ENCODE peak calls at places on chromosomes 7 and 10, in seven cellular contexts. R is tibial nerve, I is IMR-90, J is OCI-LY7, V is psoas muscle, X is H9, L is sigmoid colon. F is an unnamed sample.

GRCh38 chr7:24700446-24701044 is 56.7 kb downstream of the GSDME start:
- DNase-seq in X (no peak), I (peak; percentile 38), V (no peak), R (no peak), L (no peak), J (no peak), F (no peak)

GRCh38 chr10:34553753-34554152 is 261.3 kb downstream of the PARD3 start:
- DNase-seq in L (no peak), R (no peak), X (no peak), J (no peak), V (no peak), I (no peak), F (no peak)

GRCh38 chr10:101506829-101507228 is 81.2 kb downstream of the POLL start:
- DNase-seq in V (no peak), R (no peak), J (no peak), L (no peak), X (no peak), I (no peak), F (no peak)

GRCh38 chr7:85719981-85720963 is 533.4 kb upstream of the SEMA3D start:
- DNase-seq in I (peak; percentile 43), X (no peak), V (no peak), J (no peak), R (no peak), L (no peak), F (no peak)

GRCh38 chr7:231030-231857 is 38.9 kb downstream of the FAM20C start:
- DNase-seq in L (peak; percentile 73), X (peak; percentile 47), V (no peak), R (no peak), I (no peak), J (no peak), F (no peak)

GRCh38 chr7:48299580-48300169 is 128.4 kb downstream of the ABCA13 start:
- DNase-seq in J (peak; percentile 62), R (peak; percentile 80), L (no peak), V (no peak), X (peak; percentile 57), I (peak; percentile 80), F (peak; percentile 47)

GRCh38 chr7:5117095-5117970 is 71.7 kb downstream of the RBAK start:
- DNase-seq in X (peak; percentile 30), L (no peak), I (no peak), R (no peak), V (no peak), J (no peak), F (no peak)

GRCh38 chr7:99762680-99763327 is 21.2 kb downstream of the CYP3A4 start:
- DNase-seq in L (no peak), X (no peak), R (peak; percentile 20), V (peak; percentile 87), J (no peak), I (peak; percentile 70), F (no peak)

GRCh38 chr7:148286150-148286549 is 304.4 kb upstream of the C7orf33 start:
- DNase-seq in V (no peak), R (no peak), X (no peak), I (no peak), L (no peak), J (peak; percentile 21), F (no peak)

GRCh38 chr10:18254086-18254485 is 113.9 kb downstream of the CACNB2 start:
- DNase-seq in R (no peak), I (peak; percentile 53), J (no peak), V (no peak), L (no peak), X (no peak), F (no peak)

GRCh38 chr10:2121315-2121714 is 384.0 kb upstream of the ADARB2 start:
- DNase-seq in L (no peak), J (no peak), X (no peak), R (no peak), V (no peak), I (no peak), F (no peak)

GRCh38 chr10:111429288-111430028 is 352.6 kb downstream of the ADRA2A start:
- DNase-seq in R (peak; percentile 14), J (no peak), L (no peak), V (no peak), I (no peak), X (no peak), F (no peak)

GRCh38 chr7:52863667-52864066 is 171.8 kb upstream of the POM121L12 start:
- DNase-seq in I (no peak), R (no peak), L (no peak), X (no peak), V (no peak), J (no peak), F (no peak)

GRCh38 chr10:124083740-124084397 is 9.5 kb downstream of the CHST15 start:
- DNase-seq in X (no peak), J (no peak), I (no peak), R (no peak), L (no peak), V (no peak), F (no peak)

GRCh38 chr7:30028749-30029635 is 780 bp downstream of the PLEKHA8 start:
- DNase-seq in J (peak; percentile 70), X (peak; percentile 71), I (peak; percentile 19), V (peak; percentile 75), R (peak; percentile 32), L (peak; percentile 69), F (peak; percentile 52)

GRCh38 chr7:926061-927030 is 28.1 kb downstream of the ADAP1 start:
- DNase-seq in L (peak; percentile 64), R (no peak), V (peak; percentile 48), J (no peak), I (no peak), X (no peak), F (no peak)

GRCh38 chr10:61750943-61751471 is 88.3 kb downstream of the CABCOCO1 start:
- DNase-seq in I (peak; percentile 69), J (peak; percentile 81), L (no peak), R (peak; percentile 49), V (peak; percentile 58), X (peak; percentile 79), F (peak; percentile 73)

GRCh38 chr10:47402681-47403301 is 18.7 kb upstream of the ZNF488 start:
- DNase-seq in I (peak; percentile 88), V (peak; percentile 75), R (peak; percentile 56), L (peak; percentile 82), X (peak; percentile 84), J (no peak), F (peak; percentile 50)

GRCh38 chr10:31083765-31084184 is 52.1 kb upstream of the ZNF438 start:
- DNase-seq in J (peak; percentile 15), V (no peak), X (peak; percentile 64), L (no peak), I (peak; percentile 39), R (peak; percentile 46), F (peak; percentile 54)

GRCh38 chr10:126226205-126226604 is 162.1 kb downstream of the ADAM12 start:
- DNase-seq in R (no peak), J (no peak), L (no peak), I (no peak), X (no peak), V (no peak), F (no peak)

GRCh38 chr10:126226988-126227761 is 161.1 kb downstream of the ADAM12 start:
- DNase-seq in L (no peak), I (no peak), J (no peak), V (no peak), X (no peak), R (no peak), F (no peak)

GRCh38 chr10:126223512-126224067 is 164.7 kb downstream of the ADAM12 start:
- DNase-seq in J (no peak), L (no peak), I (no peak), V (no peak), R (no peak), X (no peak), F (no peak)

GRCh38 chr10:126224967-126225671 is 163.2 kb downstream of the ADAM12 start:
- DNase-seq in I (no peak), X (no peak), V (no peak), R (no peak), L (no peak), J (no peak), F (no peak)

GRCh38 chr10:126225672-126226007 is 162.6 kb downstream of the ADAM12 start:
- DNase-seq in R (no peak), L (no peak), X (no peak), I (no peak), J (no peak), V (no peak), F (no peak)
- H3K4me1 ChIP-seq in R (no peaks in the 10 kb centered on the region), L (no peaks in the 10 kb centered on the region), X (peaks cover 2% of the 10 kb centered on the region), I (peaks cover 8% of the 10 kb centered on the region), J (no peaks in the 10 kb centered on the region), V (no peaks in the 10 kb centered on the region), F (no peaks in the 10 kb centered on the region)

GRCh38 chr7:157643525-157643970 is 306.7 kb downstream of the DNAJB6 start:
- DNase-seq in L (no peak), X (no peak), I (no peak), J (no peak), V (no peak), R (no peak), F (no peak)
- H3K27ac ChIP-seq in L (no peak overlapping the region), X (no peak overlapping the region), I (no peak overlapping the region), J (no peak overlapping the region), V (no peak overlapping the region), R (no peak overlapping the region), F (no peak overlapping the region)

DNA sequence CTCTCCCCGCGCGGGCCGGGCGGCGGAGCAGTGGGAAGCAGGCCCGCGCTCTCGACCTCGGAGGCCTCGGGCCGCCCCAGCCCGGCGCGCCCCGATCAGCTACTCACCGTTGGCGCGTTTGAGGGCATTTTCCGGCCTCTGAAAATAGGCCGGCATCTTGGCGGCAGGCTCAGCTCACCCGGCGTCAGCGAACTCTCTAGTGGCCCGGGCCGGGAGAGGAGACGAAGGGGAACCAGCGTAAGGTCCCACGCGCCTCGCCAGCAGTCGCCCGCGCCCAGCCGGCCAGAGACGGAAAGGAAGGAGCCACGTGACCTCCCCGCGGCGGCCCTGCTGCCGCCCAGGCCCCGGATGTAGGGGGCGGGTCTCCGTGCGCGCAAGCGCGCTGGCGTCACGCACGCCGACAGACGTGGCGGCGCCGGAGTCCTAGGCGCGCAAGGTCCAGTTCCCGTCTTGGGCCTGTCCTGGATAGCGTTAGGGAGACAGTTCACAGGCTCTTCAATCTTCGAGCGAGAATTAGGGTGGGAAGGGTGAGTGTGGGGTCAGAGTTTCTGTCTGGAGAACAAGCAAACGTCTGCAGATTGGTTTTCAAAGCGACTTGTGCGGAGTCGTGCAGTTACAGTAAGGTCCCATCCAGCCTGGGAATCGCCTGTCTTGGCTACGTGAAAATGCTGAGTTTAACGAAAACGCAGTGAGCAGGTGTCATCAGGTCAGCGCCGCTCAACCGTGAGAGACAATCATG is at the start of gene EIF3A:
- DNase-seq in I (peak; percentile 90), X (peak; percentile 93), L (peak; percentile 95), R (peak; percentile 80), J (peak; percentile 94), V (peak; percentile 97), F (peak; percentile 93)
- TF ChIP-seq CTCF in I (no peak), X (no peak), L (no peak), R (no peak), J (no peak), V (no peak), F (no peak)

GRCh38 chr7:140022582-140023211 is 40.1 kb downstream of the PARP12 start:
- DNase-seq in J (no peak), R (no peak), I (peak; percentile 27), L (no peak), X (no peak), V (no peak), F (no peak)

GRCh38 chr7:140023728-140024127 is 39.0 kb downstream of the PARP12 start:
- DNase-seq in V (no peak), J (no peak), R (no peak), X (no peak), I (no peak), L (no peak), F (no peak)

GRCh38 chr7:140019172-140019571 is 43.6 kb downstream of the PARP12 start:
- DNase-seq in R (no peak), J (no peak), L (no peak), X (no peak), V (no peak), I (no peak), F (no peak)

GRCh38 chr7:140019606-140020005 is 43.1 kb downstream of the PARP12 start:
- DNase-seq in V (no peak), L (no peak), R (no peak), X (no peak), J (no peak), I (no peak), F (no peak)

GRCh38 chr7:140021603-140022002 is 41.1 kb downstream of the PARP12 start:
- DNase-seq in I (no peak), V (no peak), X (no peak), J (no peak), L (no peak), R (no peak), F (no peak)
- H3K4me1 ChIP-seq in I (no peaks in the 10 kb centered on the region), V (no peaks in the 10 kb centered on the region), X (no peaks in the 10 kb centered on the region), J (no peaks in the 10 kb centered on the region), L (no peaks in the 10 kb centered on the region), R (no peaks in the 10 kb centered on the region), F (no peaks in the 10 kb centered on the region)